ENCODE peak calls at places on chromosomes 3 and 15, in nine cellular contexts. One of them, this sample, is unnamed.

GRCh38 chr3:16085410-16085809 is 89.1 kb upstream of the GALNT15 start:
- DNase-seq in ELF-1: no peak
- DNase-seq in NCI-H1930: no peak
- DNase-seq in NCI-H345: no peak
- DNase-seq in H54: no peak
- DNase-seq in activated naive CD4-positive, alpha-beta T cell treated with anti-CD3 and anti-CD28 coated beads for 36 hours: no peak
- DNase-seq in G401: no peak
- DNase-seq in brain microvascular endothelial cell: no peak
- DNase-seq in iPS-NIHi11: no peak
- DNase-seq in this sample: peak; percentile 26

GRCh38 chr3:136250862-136251460 is 821 bp downstream of the PCCB start:
- DNase-seq in ELF-1: peak; percentile 68
- DNase-seq in NCI-H1930: peak; percentile 38
- DNase-seq in NCI-H345: no peak
- DNase-seq in H54: no peak
- DNase-seq in activated naive CD4-positive, alpha-beta T cell treated with anti-CD3 and anti-CD28 coated beads for 36 hours: peak; percentile 46
- DNase-seq in G401: peak; percentile 80
- DNase-seq in brain microvascular endothelial cell: peak; percentile 35
- DNase-seq in iPS-NIHi11: no peak
- DNase-seq in this sample: peak; percentile 90

GRCh38 chr3:102481050-102481449 is 46.2 kb downstream of the ZPLD1 start:
- DNase-seq in ELF-1: no peak
- DNase-seq in NCI-H1930: no peak
- DNase-seq in NCI-H345: no peak
- DNase-seq in H54: no peak
- DNase-seq in activated naive CD4-positive, alpha-beta T cell treated with anti-CD3 and anti-CD28 coated beads for 36 hours: no peak
- DNase-seq in G401: no peak
- DNase-seq in brain microvascular endothelial cell: no peak
- DNase-seq in iPS-NIHi11: no peak
- DNase-seq in this sample: no peak

GRCh38 chr15:66599536-66600239 is 33.9 kb upstream of the LCTL start:
- DNase-seq in ELF-1: no peak
- DNase-seq in NCI-H1930: no peak
- DNase-seq in NCI-H345: no peak
- DNase-seq in H54: no peak
- DNase-seq in activated naive CD4-positive, alpha-beta T cell treated with anti-CD3 and anti-CD28 coated beads for 36 hours: no peak
- DNase-seq in G401: no peak
- DNase-seq in brain microvascular endothelial cell: no peak
- DNase-seq in iPS-NIHi11: peak; percentile 34
- DNase-seq in this sample: no peak

GRCh38 chr15:70492240-70493177 is 270.8 kb downstream of the UACA start:
- DNase-seq in ELF-1: peak; percentile 55
- DNase-seq in NCI-H1930: no peak
- DNase-seq in NCI-H345: no peak
- DNase-seq in H54: peak; percentile 80
- DNase-seq in activated naive CD4-positive, alpha-beta T cell treated with anti-CD3 and anti-CD28 coated beads for 36 hours: peak; percentile 96
- DNase-seq in G401: no peak
- DNase-seq in brain microvascular endothelial cell: peak; percentile 91
- DNase-seq in iPS-NIHi11: no peak
- DNase-seq in this sample: peak; percentile 35

GRCh38 chr3:159620281-159620680 is 368.4 kb upstream of the IL12A start:
- DNase-seq in ELF-1: no peak
- DNase-seq in NCI-H1930: no peak
- DNase-seq in NCI-H345: no peak
- DNase-seq in H54: no peak
- DNase-seq in activated naive CD4-positive, alpha-beta T cell treated with anti-CD3 and anti-CD28 coated beads for 36 hours: no peak
- DNase-seq in G401: no peak
- DNase-seq in brain microvascular endothelial cell: no peak
- DNase-seq in iPS-NIHi11: no peak
- DNase-seq in this sample: no peak

GRCh38 chr3:373193-373784 is 176.7 kb downstream of the CHL1 start:
- DNase-seq in ELF-1: no peak
- DNase-seq in NCI-H1930: no peak
- DNase-seq in NCI-H345: no peak
- DNase-seq in H54: no peak
- DNase-seq in activated naive CD4-positive, alpha-beta T cell treated with anti-CD3 and anti-CD28 coated beads for 36 hours: no peak
- DNase-seq in G401: no peak
- DNase-seq in brain microvascular endothelial cell: no peak
- DNase-seq in iPS-NIHi11: no peak
- DNase-seq in this sample: no peak

GRCh38 chr3:175222356-175222755 is 363.2 kb downstream of the NAALADL2 start:
- DNase-seq in ELF-1: no peak
- DNase-seq in NCI-H1930: no peak
- DNase-seq in NCI-H345: no peak
- DNase-seq in H54: no peak
- DNase-seq in activated naive CD4-positive, alpha-beta T cell treated with anti-CD3 and anti-CD28 coated beads for 36 hours: no peak
- DNase-seq in G401: no peak
- DNase-seq in brain microvascular endothelial cell: no peak
- DNase-seq in iPS-NIHi11: no peak
- DNase-seq in this sample: no peak

GRCh38 chr15:90300988-90301715 is 35.7 kb downstream of the NGRN start:
- DNase-seq in ELF-1: peak; percentile 95
- DNase-seq in NCI-H1930: peak; percentile 6
- DNase-seq in NCI-H345: peak; percentile 46
- DNase-seq in H54: peak; percentile 9
- DNase-seq in activated naive CD4-positive, alpha-beta T cell treated with anti-CD3 and anti-CD28 coated beads for 36 hours: peak; percentile 70
- DNase-seq in G401: peak; percentile 82
- DNase-seq in brain microvascular endothelial cell: peak; percentile 36
- DNase-seq in iPS-NIHi11: peak; percentile 59
- DNase-seq in this sample: no peak

GRCh38 chr3:106093616-106094015 is 224.8 kb upstream of the CBLB start:
- DNase-seq in ELF-1: no peak
- DNase-seq in NCI-H1930: no peak
- DNase-seq in NCI-H345: no peak
- DNase-seq in H54: no peak
- DNase-seq in activated naive CD4-positive, alpha-beta T cell treated with anti-CD3 and anti-CD28 coated beads for 36 hours: no peak
- DNase-seq in G401: no peak
- DNase-seq in brain microvascular endothelial cell: no peak
- DNase-seq in iPS-NIHi11: no peak
- DNase-seq in this sample: no peak

GRCh38 chr3:37064747-37065146 is 71.4 kb downstream of the MLH1 start:
- DNase-seq in ELF-1: no peak
- DNase-seq in NCI-H1930: no peak
- DNase-seq in NCI-H345: no peak
- DNase-seq in H54: no peak
- DNase-seq in activated naive CD4-positive, alpha-beta T cell treated with anti-CD3 and anti-CD28 coated beads for 36 hours: no peak
- DNase-seq in G401: no peak
- DNase-seq in brain microvascular endothelial cell: no peak
- DNase-seq in iPS-NIHi11: no peak
- DNase-seq in this sample: no peak

GRCh38 chr3:27990347-27990746 is 251.1 kb upstream of the CMC1 start:
- DNase-seq in ELF-1: no peak
- DNase-seq in NCI-H1930: no peak
- DNase-seq in NCI-H345: no peak
- DNase-seq in H54: no peak
- DNase-seq in activated naive CD4-positive, alpha-beta T cell treated with anti-CD3 and anti-CD28 coated beads for 36 hours: no peak
- DNase-seq in G401: no peak
- DNase-seq in brain microvascular endothelial cell: no peak
- DNase-seq in iPS-NIHi11: no peak
- DNase-seq in this sample: no peak

GRCh38 chr15:39194431-39194830 is 386.4 kb upstream of the THBS1 start:
- DNase-seq in ELF-1: no peak
- DNase-seq in NCI-H1930: no peak
- DNase-seq in NCI-H345: no peak
- DNase-seq in H54: no peak
- DNase-seq in activated naive CD4-positive, alpha-beta T cell treated with anti-CD3 and anti-CD28 coated beads for 36 hours: no peak
- DNase-seq in G401: no peak
- DNase-seq in brain microvascular endothelial cell: peak; percentile 35
- DNase-seq in iPS-NIHi11: no peak
- DNase-seq in this sample: no peak

GRCh38 chr3:127089487-127090145 is 103.3 kb upstream of the PRR23E start:
- DNase-seq in ELF-1: peak; percentile 31
- DNase-seq in NCI-H1930: no peak
- DNase-seq in NCI-H345: no peak
- DNase-seq in H54: no peak
- DNase-seq in activated naive CD4-positive, alpha-beta T cell treated with anti-CD3 and anti-CD28 coated beads for 36 hours: no peak
- DNase-seq in G401: no peak
- DNase-seq in brain microvascular endothelial cell: no peak
- DNase-seq in iPS-NIHi11: no peak
- DNase-seq in this sample: no peak